ENCODE peak calls at places on chromosomes 13 and 19, in eight cellular contexts. L is A673; Y is CD8-positive, alpha-beta T cell; A is NCI-H748 treated with DMSO at 0.1 percent for 48 hours; F is NCI-H1694 treated with DMSO at 0.1 percent for 48 hours; J is activated T-cell treated with anti-CD3 and anti-CD28 coated beads, Interleukin-2, amount 50 U/mL, for 72 hours; S is NCI-H146; Z is activated CD4-positive, CD25-positive, alpha-beta regulatory T cell treated with anti-CD3 and anti-CD28 coated beads, Interleukin-2, amount 50 U/mL, for 16 hours. B is an unnamed sample.

GRCh38 chr19:11453468-11454341 is 18.3 kb downstream of the PRKCSH start:
- DNase-seq in L (peak; percentile 50), Y (peak; percentile 19), A (no peak), F (no peak), J (peak; percentile 29), S (no peak), Z (no peak), B (no peak)

GRCh38 chr19:29831686-29832085 is 19.9 kb downstream of the CCNE1 start:
- DNase-seq in L (no peak), Y (no peak), A (no peak), F (no peak), J (no peak), S (no peak), Z (no peak), B (no peak)

GRCh38 chr19:7833225-7834156 is 3.5 kb downstream of the EVI5L start:
- DNase-seq in L (peak; percentile 24), Y (no peak), A (no peak), F (no peak), J (no peak), S (no peak), Z (no peak), B (no peak)

GRCh38 chr19:49895566-49896297 is 955 bp downstream of the IL4I1 start:
- DNase-seq in L (no peak), Y (no peak), A (no peak), F (no peak), J (peak; percentile 50), S (no peak), Z (no peak), B (no peak)

GRCh38 chr19:53865918-53866696 is 1.6 kb upstream of the MYADM start:
- DNase-seq in L (peak; percentile 57), Y (peak; percentile 75), A (no peak), F (no peak), J (peak; percentile 79), S (no peak), Z (no peak), B (no peak)

GRCh38 chr13:57631607-57632275 is at the start of gene PCDH17:
- DNase-seq in L (peak; percentile 90), Y (no peak), A (peak; percentile 81), F (no peak), J (no peak), S (peak; percentile 65), Z (no peak), B (peak; percentile 60)

GRCh38 chr13:44822291-44822690 is 167.0 kb downstream of the NUFIP1 start:
- DNase-seq in L (no peak), Y (no peak), A (no peak), F (no peak), J (no peak), S (no peak), Z (no peak), B (no peak)

GRCh38 chr13:51435002-51435578 is 17.7 kb downstream of the INTS6 start:
- DNase-seq in L (peak; percentile 50), Y (no peak), A (no peak), F (peak; percentile 33), J (no peak), S (no peak), Z (no peak), B (peak; percentile 47)

GRCh38 chr19:435056-435706 is 25.7 kb downstream of the SHC2 start:
- DNase-seq in L (no peak), Y (no peak), A (no peak), F (no peak), J (no peak), S (no peak), Z (no peak), B (no peak)

GRCh38 chr19:53517114-53517741 is 20.7 kb upstream of the ZNF331 start:
- DNase-seq in L (no peak), Y (no peak), A (no peak), F (no peak), J (no peak), S (no peak), Z (no peak), B (no peak)

GRCh38 chr19:47036233-47036651 is 12.2 kb downstream of the TMEM160 start:
- DNase-seq in L (no peak), Y (no peak), A (peak; percentile 81), F (peak; percentile 71), J (no peak), S (peak; percentile 65), Z (no peak), B (no peak)

GRCh38 chr13:85093808-85094207 is 705.4 kb downstream of the SLITRK6 start:
- DNase-seq in L (no peak), Y (no peak), A (no peak), F (no peak), J (no peak), S (no peak), Z (no peak), B (no peak)